ENCODE peak calls at places on chromosome 17, in five cellular contexts. J is dermis blood vessel endothelial cell, L is upper lobe of right lung, C is NCI-H524 treated with DMSO at 0.1 percent for 48 hours, D is GF-D8. V is an unnamed sample.

GRCh38 chr17:38440614-38441397 is 12.5 kb downstream of the ARHGAP23 start:
- DNase-seq in C (no peak), J (no peak), L (no peak), D (no peak), V (no peak)

GRCh38 chr17:28372203-28372944 is 880 bp downstream of the SARM1 start:
- DNase-seq in C (no peak), J (peak; percentile 43), D (no peak), L (peak; percentile 65), V (no peak)

GRCh38 chr17:58913552-58913951 is 157.9 kb downstream of the PPM1E start:
- DNase-seq in L (no peak), C (no peak), D (no peak), J (no peak), V (no peak)

GRCh38 chr17:58870747-58871146 is 115.1 kb downstream of the PPM1E start:
- DNase-seq in D (no peak), L (no peak), J (peak; percentile 1), C (no peak), V (no peak)

GRCh38 chr17:50049636-50050035 is 6.3 kb upstream of the ITGA3 start:
- DNase-seq in C (no peak), D (no peak), J (no peak), L (no peak), V (no peak)

GRCh38 chr17:80652751-80653330 is 108.2 kb downstream of the RPTOR start:
- DNase-seq in D (no peak), J (no peak), L (no peak), C (no peak), V (no peak)

GRCh38 chr17:76816590-76817135 is 51.5 kb upstream of the MGAT5B start:
- DNase-seq in L (no peak), D (no peak), J (peak; percentile 66), C (peak; percentile 46), V (no peak)

GRCh38 chr17:72219136-72219823 is 98.5 kb downstream of the SOX9 start:
- DNase-seq in L (no peak), D (no peak), C (no peak), J (no peak), V (no peak)

GRCh38 chr17:73616120-73616872 is 27.9 kb downstream of the SDK2 start:
- DNase-seq in J (no peak), L (no peak), C (no peak), D (no peak), V (no peak)

GRCh38 chr17:68522266-68522665 is 10.0 kb downstream of the PRKAR1A start:
- DNase-seq in L (no peak), J (no peak), C (no peak), D (no peak), V (no peak)

GRCh38 chr17:82051776-82052637 is at the start of the genes GPS1 and RFNG:
- DNase-seq in C (no peak), L (peak; percentile 92), J (peak; percentile 59), D (no peak), V (no peak)

GRCh38 chr17:3002538-3003301 is 60.7 kb downstream of the OR1D5 start:
- DNase-seq in D (peak; percentile 48), C (no peak), J (peak; percentile 21), L (peak; percentile 60), V (no peak)

GRCh38 chr17:35373984-35374765 is 754 bp upstream of the SLFN11 start:
- DNase-seq in J (peak; percentile 68), L (peak; percentile 81), D (peak; percentile 31), C (no peak), V (no peak)

GRCh38 chr17:72388765-72389473 is 268.1 kb downstream of the SOX9 start:
- DNase-seq in J (no peak), L (no peak), D (no peak), C (peak; percentile 70), V (no peak)

GRCh38 chr17:42760652-42761581 is at the start of gene RAMP2:
- DNase-seq in C (no peak), D (no peak), L (peak; percentile 69), J (peak; percentile 44), V (no peak)

GRCh38 chr17:13016881-13017622 is 775 bp downstream of the ELAC2 start:
- DNase-seq in J (no peak), L (no peak), D (no peak), C (no peak), V (no peak)

GRCh38 chr17:31741371-31741770 is 117.7 kb downstream of the COPRS start:
- DNase-seq in L (no peak), J (no peak), D (no peak), C (no peak), V (no peak)

GRCh38 chr17:33049781-33050414 is 58.3 kb downstream of the SPACA3 start:
- DNase-seq in J (peak; percentile 75), L (no peak), C (no peak), D (no peak), V (no peak)

GRCh38 chr17:64128787-64129514 is 993 bp downstream of the ERN1 start:
- DNase-seq in J (peak; percentile 65), C (no peak), L (no peak), D (no peak), V (no peak)

V was measured in SIG-M5.